ENCODE peak calls at places on chromosomes 12 and 14, in nine cellular contexts. P is transverse colon; N is brain microvascular endothelial cell; U is lung; E is GM23338; O is CD8-positive, alpha-beta T cell; Z is left lung; S is psoas muscle; Y is neural progenitor cell. T is an unnamed sample.

GRCh38 chr12:113463746-113464743 is 7.6 kb downstream of the LHX5 start:
- DNase-seq in Y (peak; percentile 57), Z (peak; percentile 65), O (no peak), U (no peak), P (no peak), N (no peak), E (peak; percentile 57), S (no peak), T (no peak)

GRCh38 chr12:54294152-54294913 is 6.5 kb downstream of the NFE2 start:
- DNase-seq in S (peak; percentile 45), E (peak; percentile 89), N (no peak), U (peak; percentile 70), O (peak; percentile 38), P (peak; percentile 75), Y (peak; percentile 63), Z (peak; percentile 89), T (peak; percentile 65)

GRCh38 chr12:130070017-130070653 is 92.1 kb upstream of the FZD10 start:
- DNase-seq in Y (no peak), E (no peak), N (no peak), U (no peak), O (no peak), P (no peak), S (no peak), Z (no peak), T (no peak)

GRCh38 chr14:65330416-65330815 is 82.1 kb upstream of the FUT8 start:
- DNase-seq in E (no peak), Z (no peak), Y (no peak), U (no peak), S (no peak), P (no peak), N (no peak), O (no peak), T (no peak)

GRCh38 chr12:30823140-30823669 is 68.5 kb upstream of the CAPRIN2 start:
- DNase-seq in S (peak; percentile 41), E (peak; percentile 72), U (peak; percentile 50), N (peak; percentile 5), Y (peak; percentile 59), O (peak; percentile 14), P (peak; percentile 34), Z (peak; percentile 87), T (no peak)

GRCh38 chr14:65206448-65207096 is 104.3 kb upstream of the MAX start:
- DNase-seq in Z (no peak), N (peak; percentile 35), Y (no peak), E (no peak), O (no peak), U (no peak), S (no peak), P (no peak), T (no peak)

GRCh38 chr12:68675098-68675842 is 11.5 kb upstream of the NUP107 start:
- DNase-seq in E (peak; percentile 43), P (peak; percentile 64), U (no peak), N (no peak), S (no peak), Y (peak; percentile 30), Z (no peak), O (peak; percentile 75), T (no peak)

GRCh38 chr14:31420013-31420318 is 384 bp downstream of the HEATR5A start:
- DNase-seq in E (peak; percentile 77), N (no peak), P (peak; percentile 84), Z (peak; percentile 96), U (peak; percentile 82), S (peak; percentile 65), Y (peak; percentile 86), O (peak; percentile 6), T (peak; percentile 61)

GRCh38 chr12:10718279-10718821 is 4.8 kb downstream of the YBX3 start:
- DNase-seq in P (no peak), U (no peak), N (peak; percentile 60), O (no peak), S (no peak), E (peak; percentile 32), Z (no peak), Y (peak; percentile 47), T (peak; percentile 16)

GRCh38 chr14:59325906-59326305 is 137.4 kb downstream of the DAAM1 start:
- DNase-seq in P (no peak), N (no peak), O (no peak), S (no peak), Z (no peak), E (no peak), U (no peak), Y (no peak), T (no peak)

GRCh38 chr12:89733579-89734201 is 25.1 kb upstream of the ATP2B1 start:
- DNase-seq in U (no peak), E (no peak), O (no peak), Z (no peak), Y (no peak), S (no peak), N (peak; percentile 90), P (no peak), T (no peak)

GRCh38 chr14:67583711-67584644 is 16.1 kb downstream of the PIGH start:
- DNase-seq in N (peak; percentile 43), Z (no peak), S (no peak), Y (peak; percentile 70), U (no peak), P (peak; percentile 41), O (no peak), E (peak; percentile 74), T (peak; percentile 51)

GRCh38 chr14:75069811-75070145 is 337 bp downstream of the ZC2HC1C start:
- DNase-seq in Z (no peak), N (no peak), S (no peak), E (peak; percentile 82), P (no peak), U (no peak), Y (peak; percentile 65), O (no peak), T (no peak)

GRCh38 chr12:88339966-88340365 is 197.9 kb downstream of the TMTC3 start:
- DNase-seq in N (no peak), P (no peak), U (no peak), E (no peak), Z (no peak), Y (no peak), O (no peak), S (no peak), T (no peak)

GRCh38 chr12:129127771-129128170 is 274.5 kb downstream of the GLT1D1 start:
- DNase-seq in U (no peak), O (no peak), Z (peak; percentile 29), N (no peak), S (no peak), P (no peak), Y (no peak), E (no peak), T (no peak)

GRCh38 chr14:105154476-105154871 is 14.1 kb downstream of the JAG2 start:
- DNase-seq in O (no peak), Y (no peak), P (no peak), U (no peak), E (no peak), Z (peak; percentile 71), S (peak; percentile 21), N (no peak), T (no peak)

GRCh38 chr14:70442750-70443149 is 9.2 kb upstream of the ADAM21 start:
- DNase-seq in Y (no peak), S (no peak), P (no peak), O (no peak), Z (no peak), U (no peak), N (no peak), E (peak; percentile 29), T (no peak)

GRCh38 chr12:98821849-98822248 is 176.8 kb downstream of the APAF1 start:
- DNase-seq in U (no peak), Y (no peak), O (no peak), P (no peak), Z (no peak), N (no peak), S (no peak), E (no peak), T (no peak)

GRCh38 chr12:120481022-120481767 is 11.6 kb upstream of the SRSF9 start:
- DNase-seq in Y (no peak), E (no peak), O (no peak), U (no peak), P (no peak), N (no peak), S (no peak), Z (no peak), T (no peak)

GRCh38 chr12:1575287-1575798 is 19.0 kb downstream of the FBXL14 start:
- DNase-seq in N (no peak), P (no peak), Y (no peak), E (no peak), S (no peak), U (no peak), Z (no peak), O (no peak), T (no peak)
- H3K27me3 ChIP-seq in N (no peaks in the 10 kb centered on the region), P (no peaks in the 10 kb centered on the region), Y (no peaks in the 10 kb centered on the region), E (no peaks in the 10 kb centered on the region), S (no peaks in the 10 kb centered on the region), U (no peaks in the 10 kb centered on the region), Z (no peaks in the 10 kb centered on the region), O (no peaks in the 10 kb centered on the region), T (peaks cover 3% of the 10 kb centered on the region)

DNA sequence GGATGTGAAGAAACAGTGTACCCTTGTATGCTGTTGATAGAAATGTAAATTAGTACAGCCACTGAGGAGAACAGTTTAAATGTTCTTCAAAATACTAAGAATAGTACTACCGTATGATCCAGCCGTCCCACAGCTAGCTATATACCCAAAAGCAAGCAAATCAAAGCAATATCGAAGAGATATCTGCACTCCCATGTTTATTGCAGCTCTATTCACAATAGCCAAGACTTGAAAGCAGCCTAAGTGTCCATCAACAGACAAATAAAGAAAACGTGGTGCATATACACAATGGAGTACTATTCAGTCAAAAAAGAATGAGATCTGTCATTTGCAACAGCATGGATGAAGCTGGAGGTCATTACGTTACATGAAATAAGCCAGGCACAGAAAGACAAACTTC is 88.5 kb upstream of the SLC38A4 start:
- DNase-seq in S (no peak), U (no peak), P (no peak), N (no peak), O (no peak), E (no peak), Z (no peak), Y (no peak), T (no peak)
- H3K27ac ChIP-seq in S (peak overlapping the region; percentile 80), U (no peak overlapping the region), P (no peak overlapping the region), N (no peak overlapping the region), O (no peak overlapping the region), E (no peak overlapping the region), Z (no peak overlapping the region), Y (no peak overlapping the region), T (no peak overlapping the region)

DNA sequence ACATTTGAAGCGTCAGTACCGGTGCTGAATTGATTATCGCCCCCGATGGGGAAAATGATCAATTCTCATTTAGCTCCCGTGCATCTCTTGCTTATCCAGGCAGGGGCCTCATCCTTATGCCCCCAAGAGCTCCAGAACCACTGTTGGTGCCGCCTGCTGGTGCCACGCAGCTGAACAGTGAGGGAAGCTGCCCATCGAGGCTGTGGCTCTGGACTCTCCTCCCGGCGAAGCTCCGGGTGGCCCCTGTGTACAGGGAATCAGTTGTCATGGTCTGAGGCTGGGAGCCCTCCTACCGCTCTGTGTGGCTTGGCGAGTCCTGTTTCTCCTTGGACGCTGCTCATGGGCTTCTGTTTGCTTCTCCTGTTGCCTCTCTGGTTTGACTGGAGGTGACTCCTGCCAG is 4.7 kb downstream of the KIF26A start:
- DNase-seq in Y (no peak), P (no peak), U (no peak), N (no peak), Z (peak; percentile 65), E (no peak), O (no peak), S (no peak), T (peak; percentile 6)
- H3K27me3 ChIP-seq in Y (peaks cover under 1% of the 10 kb centered on the region), P (peaks cover 20% of the 10 kb centered on the region), U (peaks cover 4% of the 10 kb centered on the region), N (peaks cover 16% of the 10 kb centered on the region), Z (peaks cover 26% of the 10 kb centered on the region), E (peaks cover 4% of the 10 kb centered on the region), O (no peaks in the 10 kb centered on the region), S (peaks cover 6% of the 10 kb centered on the region), T (no peaks in the 10 kb centered on the region)

DNA sequence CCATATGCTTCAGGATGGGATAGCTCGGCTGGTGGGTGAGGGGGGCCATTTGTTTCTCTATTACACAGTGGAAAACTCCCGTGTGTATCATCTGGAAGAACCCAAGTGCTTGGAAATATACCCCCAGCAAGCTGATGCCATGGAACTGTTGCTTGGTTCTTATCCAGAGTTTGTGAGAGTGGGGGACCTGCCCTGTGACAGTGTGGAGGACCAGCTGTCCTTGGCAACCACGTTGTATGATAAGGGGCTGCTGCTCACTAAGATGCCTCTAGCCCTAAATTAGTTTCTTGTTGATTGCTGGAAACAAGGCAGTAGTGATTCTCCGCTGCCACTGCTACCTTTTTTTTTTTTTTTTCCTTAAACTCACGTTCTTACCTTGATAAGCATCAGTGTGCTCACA is 1.9 kb downstream of the RIOX1 start:
- DNase-seq in P (no peak), Y (no peak), E (no peak), S (no peak), O (no peak), N (no peak), U (no peak), Z (no peak), T (no peak)
- H3K27ac ChIP-seq in P (no peak overlapping the region), Y (no peak overlapping the region), E (no peak overlapping the region), S (no peak overlapping the region), O (no peak overlapping the region), N (no peak overlapping the region), U (no peak overlapping the region), Z (no peak overlapping the region), T (no peak overlapping the region)